ENCODE peak calls at places on chromosomes 6 and 20, in four cellular contexts. A, E, I and F are unnamed samples.

GRCh38 chr6:112044856-112045255 is 9.0 kb upstream of the CCN6 start:
- DNase-seq in A (peak), E (peak), I (no peak), F (peak)

GRCh38 chr6:143605894-143606293 is 71.9 kb upstream of the PHACTR2 start:
- DNase-seq in A (no peak), E (no peak), I (no peak), F (no peak)

GRCh38 chr6:160733045-160733646 is 31.1 kb downstream of the PLG start:
- DNase-seq in A (no peak), E (peak), I (peak), F (peak)

GRCh38 chr20:1427457-1428054 is 34.7 kb upstream of the FKBP1A start:
- DNase-seq in A (no peak), E (peak), I (peak), F (peak)

GRCh38 chr6:145427232-145427631 is 308.1 kb downstream of the EPM2A start:
- DNase-seq in A (no peak), E (no peak), I (no peak), F (no peak)

GRCh38 chr20:50580016-50580747 is 70.0 kb downstream of the PTPN1 start:
- DNase-seq in A (no peak), E (peak), I (peak), F (peak)

GRCh38 chr6:152696543-152696942 is 1.2 kb upstream of the MYCT1 start:
- DNase-seq in A (peak), E (peak), I (no peak), F (peak)

GRCh38 chr6:105374010-105374420 is 28.9 kb downstream of the PREP start:
- DNase-seq in A (no peak), E (peak), I (no peak), F (peak)

GRCh38 chr6:127841811-127842210 is 59.0 kb downstream of the THEMIS start:
- DNase-seq in A (no peak), E (peak), I (no peak), F (peak)

GRCh38 chr6:144749263-144749662 is 464.1 kb downstream of the UTRN start:
- DNase-seq in A (no peak), E (no peak), I (no peak), F (no peak)

GRCh38 chr20:6381887-6382286 is 259.1 kb upstream of the FERMT1 start:
- DNase-seq in A (peak), E (peak), I (peak), F (peak)

GRCh38 chr6:135633573-135633972 is 136.0 kb upstream of the AHI1 start:
- DNase-seq in A (no peak), E (no peak), I (no peak), F (no peak)

GRCh38 chr6:101597711-101598110 is 204.2 kb downstream of the GRIK2 start:
- DNase-seq in A (peak), E (peak), I (peak), F (peak)

GRCh38 chr6:15254074-15254975 is 8.5 kb downstream of the JARID2 start:
- DNase-seq in A (no peak), E (no peak), I (peak), F (no peak)

GRCh38 chr6:34095741-34096140 is 50.1 kb downstream of the GRM4 start:
- DNase-seq in A (no peak), E (no peak), I (no peak), F (no peak)

GRCh38 chr20:50221501-50222323 is 31.1 kb downstream of the CEBPB start:
- DNase-seq in A (no peak), E (peak), I (no peak), F (no peak)

GRCh38 chr6:53752856-53753255 is 41.9 kb upstream of the LRRC1 start:
- DNase-seq in A (peak), E (peak), I (no peak), F (peak)

GRCh38 chr6:116022841-116023380 is 37.8 kb downstream of the FRK start:
- DNase-seq in A (no peak), E (no peak), I (no peak), F (no peak)

DNA sequence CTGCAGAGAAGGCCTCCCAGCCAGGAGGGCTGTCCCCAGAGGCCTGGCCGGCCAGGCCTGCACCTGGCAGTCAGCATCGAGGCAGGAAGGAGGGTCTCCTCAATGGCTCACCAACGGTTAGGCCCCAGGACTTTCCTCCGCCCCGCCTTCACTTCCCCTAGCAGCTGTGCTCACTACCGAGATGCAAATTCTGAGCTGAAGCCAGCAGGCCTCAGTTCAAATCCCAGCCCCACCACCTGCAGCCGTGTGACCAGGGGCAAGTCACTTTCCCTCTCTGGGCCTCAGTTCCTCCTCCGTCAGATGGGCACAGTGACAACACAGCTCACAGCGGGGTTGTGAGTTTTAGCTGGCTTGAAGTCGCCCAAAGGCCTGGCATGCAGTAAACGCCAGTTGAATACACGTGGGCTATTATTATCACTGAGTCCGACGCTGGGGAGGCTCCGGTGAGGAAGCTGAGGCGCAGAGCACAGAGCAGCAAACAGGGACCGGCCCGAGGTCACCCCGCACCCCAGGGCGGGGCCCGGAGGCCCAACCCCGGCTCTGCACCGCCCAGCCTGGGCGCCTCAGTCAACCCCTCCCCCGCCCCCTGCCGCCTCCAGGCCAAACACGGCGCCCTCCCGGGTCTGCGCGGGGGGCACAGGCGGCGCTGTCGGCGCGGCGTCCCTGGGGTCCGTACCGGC is 717 bp downstream of the E2F1 start:
- DNase-seq in A (no peak), E (no peak), I (peak), F (no peak)
- TF ChIP-seq CTCF in A (no peak), E (no peak), I (peak), F (no peak)

GRCh38 chr20:46311039-46311650 is 2.8 kb upstream of the CDH22 start:
- DNase-seq in A (no peak), E (no peak), I (no peak), F (no peak)
- H3K4me3 ChIP-seq in A (no peak), E (no peak), I (no peak), F (no peak)

GRCh38 chr6:80623066-80623815 is 516.8 kb downstream of the BCKDHB start:
- DNase-seq in A (no peak), E (no peak), I (no peak), F (no peak)

GRCh38 chr6:80625405-80625804 is 518.9 kb downstream of the BCKDHB start:
- DNase-seq in A (no peak), E (no peak), I (no peak), F (no peak)

GRCh38 chr6:80618953-80619352 is 512.5 kb downstream of the BCKDHB start:
- DNase-seq in A (no peak), E (peak), I (no peak), F (peak)

DNA sequence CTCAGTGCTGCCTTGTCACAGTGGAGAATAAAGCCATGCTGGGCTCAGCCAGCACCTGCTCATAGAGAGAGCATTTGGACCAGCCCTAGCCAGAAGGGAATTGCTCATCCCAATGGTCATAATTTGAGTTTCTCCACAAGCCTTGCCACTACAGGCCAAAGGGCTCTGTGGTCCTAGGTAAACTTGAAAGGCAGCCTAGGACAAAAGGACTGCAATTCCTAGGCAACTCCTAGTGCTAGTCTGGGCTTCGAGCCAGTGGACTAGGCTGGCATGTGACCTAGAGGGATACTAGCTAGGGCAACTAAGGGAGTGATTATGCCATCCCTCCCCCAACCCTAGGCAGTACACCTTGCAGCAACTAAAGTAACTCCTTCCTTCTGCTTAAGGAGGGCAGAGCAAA is 516.2 kb downstream of the BCKDHB start:
- DNase-seq in A (no peak), E (no peak), I (no peak), F (no peak)
- TF ChIP-seq CTCF in A (no peak), E (no peak), I (no peak), F (no peak)

GRCh38 chr6:32460528-32460927 is 20.8 kb downstream of the HLA-DRA start:
- DNase-seq in A (no peak), E (no peak), I (no peak), F (no peak)

GRCh38 chr6:32457054-32457453 is 17.4 kb downstream of the HLA-DRA start:
- DNase-seq in A (no peak), E (no peak), I (no peak), F (no peak)

GRCh38 chr6:32461493-32461892 is 21.8 kb downstream of the HLA-DRA start:
- DNase-seq in A (no peak), E (no peak), I (no peak), F (no peak)

GRCh38 chr6:32462609-32463008 is 22.9 kb downstream of the HLA-DRA start:
- DNase-seq in A (no peak), E (no peak), I (peak), F (no peak)

GRCh38 chr6:32459781-32460424 is 20.2 kb downstream of the HLA-DRA start:
- DNase-seq in A (no peak), E (no peak), I (no peak), F (no peak)
- H3K4me3 ChIP-seq in A (no peak), E (peak), I (no peak), F (no peak)

GRCh38 chr6:113458368-113459010 is 398.7 kb upstream of the MARCKS start:
- DNase-seq in A (no peak), E (peak), I (no peak), F (no peak)

GRCh38 chr6:113464536-113464935 is 392.6 kb upstream of the MARCKS start:
- DNase-seq in A (no peak), E (no peak), I (no peak), F (no peak)

GRCh38 chr6:113457751-113458150 is 399.4 kb upstream of the MARCKS start:
- DNase-seq in A (no peak), E (no peak), I (peak), F (no peak)

GRCh38 chr6:113464959-113465358 is 392.2 kb upstream of the MARCKS start:
- DNase-seq in A (no peak), E (peak), I (no peak), F (peak)

DNA sequence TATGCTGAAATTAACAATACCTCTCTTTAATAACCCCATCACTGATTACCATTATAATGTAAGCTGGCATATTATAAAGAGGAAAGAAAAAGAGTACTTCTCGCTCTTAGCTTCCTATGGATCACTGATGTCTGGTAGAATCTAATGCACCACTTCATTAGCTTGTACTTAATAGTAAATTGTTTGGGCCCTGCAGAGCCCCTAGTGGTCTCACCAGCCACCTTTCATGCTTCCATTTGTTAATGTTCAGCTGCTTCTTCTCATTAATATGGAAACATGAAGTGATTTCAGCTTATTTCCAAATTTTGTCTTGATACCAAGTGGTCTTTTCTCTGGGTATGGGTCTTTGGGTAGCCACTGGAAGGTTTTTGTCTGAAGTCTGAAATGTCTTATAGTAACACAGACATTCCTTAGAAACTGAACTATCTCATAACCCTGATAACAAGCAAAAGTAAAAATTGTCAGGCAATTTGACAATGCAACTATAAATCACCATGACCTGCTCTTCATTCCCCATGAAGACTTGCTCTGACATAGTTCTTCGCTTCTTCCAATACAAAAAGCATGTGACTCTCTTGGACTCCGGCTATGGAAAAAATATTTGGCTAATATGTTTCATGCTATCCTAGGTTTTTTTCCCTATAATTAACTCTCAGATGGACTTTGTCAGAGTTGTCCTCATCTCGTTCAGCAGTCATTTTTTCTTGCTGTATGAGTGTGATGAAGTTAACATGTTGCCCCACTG is 395.8 kb upstream of the MARCKS start:
- DNase-seq in A (no peak), E (peak), I (peak), F (no peak)
- TF ChIP-seq CTCF in A (peak), E (peak), I (peak), F (peak)

DNA sequence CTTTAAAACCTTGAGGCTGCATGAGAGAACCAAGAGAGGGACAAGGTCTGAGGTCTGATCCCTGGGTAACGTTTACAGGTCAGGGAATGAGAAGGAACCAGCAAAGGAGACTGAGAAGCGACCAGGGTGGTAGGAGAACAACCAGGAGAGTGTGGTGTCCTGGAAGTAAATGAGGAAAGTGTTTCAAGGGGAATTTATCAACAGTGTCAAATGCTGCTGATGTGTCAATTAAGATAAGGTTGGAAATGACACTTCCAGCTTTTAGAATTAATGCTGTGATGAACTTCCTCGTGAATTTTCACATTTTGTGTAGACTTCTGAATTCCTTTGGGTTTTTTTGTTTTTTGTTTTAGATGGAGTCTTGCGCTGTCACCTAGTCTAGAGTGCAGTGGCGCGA is 83.7 kb downstream of the CNBD2 start:
- DNase-seq in A (no peak), E (no peak), I (no peak), F (no peak)
- H3K4me3 ChIP-seq in A (no peak), E (no peak), I (no peak), F (no peak)